ENCODE peak calls at places on chromosomes 11 and 22, in eight cellular contexts. G is naive thymus-derived CD4-positive, alpha-beta T cell; M is foreskin keratinocyte; T is CD4-positive, CD25-positive, alpha-beta regulatory T cell; Q is heart left ventricle; O is left lung; L is body of pancreas; I is upper lobe of left lung. J is an unnamed sample. For H3K4me1, the result is how much of the 10 kb centered on the place peaks cover.

GRCh38 chr22:32795214-32795596 is 6.3 kb upstream of the TIMP3 start:
- ATAC-seq in O (no peak), Q (no peak), I (no peak), G (no peak), T (no peak), L (no peak), M (no peak), J (no peak)

GRCh38 chr11:82494988-82495432 is 238.7 kb downstream of the FAM181B start:
- ATAC-seq in M (peak), L (peak), O (no peak), T (no peak), Q (no peak), G (no peak), I (peak), J (peak)

GRCh38 chr22:25235547-25236290 is 16.3 kb downstream of the CRYBB2 start:
- ATAC-seq in G (peak), T (peak), O (peak), L (peak), Q (peak), M (peak), I (peak), J (peak)

GRCh38 chr11:122843281-122844150 is 5.2 kb downstream of the CRTAM start:
- ATAC-seq in O (no peak), M (no peak), Q (no peak), T (peak), L (no peak), G (peak), I (peak), J (no peak)

GRCh38 chr11:19259487-19260345 is 19.0 kb upstream of the E2F8 start:
- ATAC-seq in O (peak), G (peak), I (peak), T (peak), Q (peak), L (peak), M (peak), J (peak)

GRCh38 chr22:41907436-41908401 is 7.2 kb downstream of the SHISA8 start:
- ATAC-seq in T (no peak), I (no peak), G (no peak), M (no peak), Q (no peak), O (no peak), L (no peak), J (no peak)

GRCh38 chr11:101721270-101721669 is 137.5 kb upstream of the TRPC6 start:
- ATAC-seq in L (no peak), M (peak), G (no peak), O (peak), Q (no peak), I (no peak), T (no peak), J (no peak)

GRCh38 chr22:38921801-38922200 is 35.6 kb upstream of the APOBEC3A start:
- ATAC-seq in Q (no peak), I (no peak), M (no peak), L (no peak), T (no peak), O (no peak), G (no peak), J (no peak)

GRCh38 chr11:109914809-109915653 is 178.2 kb upstream of the ZC3H12C start:
- ATAC-seq in G (no peak), L (no peak), M (peak), T (no peak), O (peak), I (no peak), Q (no peak), J (no peak)

GRCh38 chr11:35815556-35816315 is 128.1 kb upstream of the LDLRAD3 start:
- ATAC-seq in T (no peak), G (no peak), Q (peak), L (peak), O (peak), M (no peak), I (peak), J (peak)

GRCh38 chr22:37162221-37163095 is 12.7 kb upstream of the IL2RB start:
- ATAC-seq in M (no peak), L (no peak), G (peak), I (no peak), O (no peak), Q (no peak), T (peak), J (no peak)

GRCh38 chr22:45268958-45269844 is 15.5 kb upstream of the UPK3A start:
- ATAC-seq in L (peak), G (peak), T (peak), I (peak), O (peak), M (peak), Q (peak), J (peak)

GRCh38 chr11:75868990-75869389 is 54.0 kb downstream of the UVRAG start:
- ATAC-seq in M (no peak), G (no peak), I (no peak), T (no peak), L (peak), O (no peak), Q (peak), J (no peak)

GRCh38 chr22:40335358-40335757 is 10.9 kb upstream of the ADSL start:
- ATAC-seq in Q (no peak), G (no peak), M (no peak), T (no peak), L (no peak), O (no peak), I (no peak), J (no peak)

GRCh38 chr11:32400196-32400595 is 35.1 kb downstream of the WT1 start:
- ATAC-seq in M (peak), L (no peak), T (no peak), Q (no peak), G (no peak), O (no peak), I (no peak), J (no peak)

GRCh38 chr11:71342116-71342515 is 89.7 kb upstream of the SHANK2 start:
- ATAC-seq in T (no peak), Q (no peak), O (peak), I (no peak), M (no peak), L (no peak), G (no peak), J (no peak)

GRCh38 chr22:23791737-23792645 is 5.2 kb downstream of the SMARCB1 start:
- ATAC-seq in G (no peak), Q (no peak), T (no peak), O (no peak), I (no peak), L (no peak), M (no peak), J (no peak)

GRCh38 chr22:37640591-37641250 is 1.3 kb downstream of the SH3BP1 start:
- ATAC-seq in T (peak), L (no peak), G (peak), M (peak), O (no peak), Q (peak), I (peak), J (no peak)

GRCh38 chr22:49670610-49671330 is 156.9 kb downstream of the BRD1 start:
- ATAC-seq in L (peak), Q (peak), I (peak), T (peak), G (peak), O (peak), M (no peak), J (no peak)

GRCh38 chr11:98728421-98728820 is 292.3 kb upstream of the CNTN5 start:
- ATAC-seq in Q (no peak), O (no peak), L (no peak), I (no peak), M (no peak), T (no peak), G (no peak), J (no peak)

GRCh38 chr11:104763930-104764717 is 134.1 kb downstream of the CASP12 start:
- ATAC-seq in I (no peak), M (no peak), Q (no peak), T (no peak), L (no peak), O (no peak), G (no peak), J (no peak)

GRCh38 chr22:37383342-37383741 is 43.9 kb downstream of the ELFN2 start:
- ATAC-seq in M (no peak), T (no peak), I (no peak), O (no peak), L (no peak), G (no peak), Q (no peak), J (no peak)

GRCh38 chr11:47595029-47595428 is 818 bp upstream of the C1QTNF4 start:
- ATAC-seq in T (no peak), G (no peak), O (peak), I (no peak), Q (peak), M (no peak), L (no peak), J (no peak)

GRCh38 chr11:71101606-71102005 is 150.8 kb downstream of the SHANK2 start:
- ATAC-seq in L (no peak), I (no peak), M (no peak), T (no peak), Q (no peak), G (no peak), O (no peak), J (no peak)

GRCh38 chr22:42754658-42755057 is 34.0 kb upstream of the A4GALT start:
- ATAC-seq in I (peak), L (peak), Q (peak), M (no peak), T (no peak), G (no peak), O (peak), J (peak)

GRCh38 chr11:46560300-46561025 is 33.4 kb downstream of the AMBRA1 start:
- ATAC-seq in O (peak), I (peak), Q (peak), M (no peak), G (peak), T (peak), L (peak), J (no peak)

GRCh38 chr11:120499088-120499487 is 12.5 kb upstream of the GRIK4 start:
- ATAC-seq in G (no peak), T (no peak), O (no peak), Q (no peak), L (no peak), M (no peak), I (no peak), J (no peak)

GRCh38 chr11:2136209-2136951 is 2.8 kb downstream of the IGF2 start:
- ATAC-seq in G (no peak), M (no peak), Q (no peak), I (no peak), L (no peak), O (no peak), T (no peak), J (no peak)

GRCh38 chr11:25970726-25971508 is 361.0 kb upstream of the ANO3 start:
- ATAC-seq in Q (no peak), I (no peak), L (no peak), T (no peak), G (no peak), O (no peak), M (peak), J (no peak)

GRCh38 chr11:130197386-130198035 is 37.9 kb downstream of the ST14 start:
- ATAC-seq in M (peak), L (no peak), Q (no peak), I (peak), O (no peak), G (no peak), T (no peak), J (no peak)

GRCh38 chr22:17884084-17884483 is 109.8 kb upstream of the BID start:
- ATAC-seq in I (no peak), M (peak), O (no peak), T (no peak), G (no peak), L (no peak), Q (peak), J (no peak)

GRCh38 chr11:125625225-125625593 is 246 bp downstream of the CHEK1 start:
- ATAC-seq in I (peak), O (peak), Q (peak), T (no peak), L (peak), M (peak), G (no peak), J (peak)

GRCh38 chr11:10591741-10592140 is 23.3 kb upstream of the LYVE1 start:
- ATAC-seq in M (no peak), Q (no peak), G (no peak), L (no peak), T (no peak), O (no peak), I (no peak), J (no peak)

GRCh38 chr11:10590516-10590915 is 22.1 kb upstream of the LYVE1 start:
- ATAC-seq in T (no peak), G (no peak), I (no peak), Q (no peak), O (no peak), M (no peak), L (no peak), J (no peak)

GRCh38 chr11:10584071-10584501 is 15.6 kb upstream of the LYVE1 start:
- ATAC-seq in M (no peak), Q (peak), I (no peak), L (peak), T (no peak), O (no peak), G (no peak), J (no peak)

GRCh38 chr11:10588904-10589303 is 20.4 kb upstream of the LYVE1 start:
- ATAC-seq in L (no peak), I (peak), M (no peak), T (no peak), G (peak), O (peak), Q (no peak), J (no peak)

DNA sequence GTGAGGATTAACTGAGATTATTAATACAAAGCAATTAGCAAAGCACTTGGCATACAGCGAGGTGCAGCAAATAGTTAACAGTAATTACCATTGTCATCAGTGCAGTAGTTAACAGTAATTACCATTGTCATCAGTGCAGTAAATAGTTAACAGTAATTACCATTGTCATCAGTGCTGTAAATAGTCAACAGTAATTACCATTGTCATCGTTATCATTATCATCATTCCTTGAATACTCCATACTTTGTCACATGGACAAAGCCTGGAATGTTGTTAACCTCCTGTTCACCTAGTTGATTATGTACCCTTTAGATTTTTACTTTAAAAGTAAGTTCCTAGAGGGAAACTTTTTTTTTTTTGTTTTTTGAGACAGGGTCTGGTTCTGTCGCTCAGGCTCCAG is 19.5 kb upstream of the LYVE1 start:
- ATAC-seq in Q (no peak), T (no peak), O (no peak), L (no peak), M (no peak), G (no peak), I (no peak), J (no peak)
- H3K4me1 ChIP-seq in Q (under half), T (under half), O (under half), L (under half), M (under half), G (under half), I (half or more), J (half or more)

DNA sequence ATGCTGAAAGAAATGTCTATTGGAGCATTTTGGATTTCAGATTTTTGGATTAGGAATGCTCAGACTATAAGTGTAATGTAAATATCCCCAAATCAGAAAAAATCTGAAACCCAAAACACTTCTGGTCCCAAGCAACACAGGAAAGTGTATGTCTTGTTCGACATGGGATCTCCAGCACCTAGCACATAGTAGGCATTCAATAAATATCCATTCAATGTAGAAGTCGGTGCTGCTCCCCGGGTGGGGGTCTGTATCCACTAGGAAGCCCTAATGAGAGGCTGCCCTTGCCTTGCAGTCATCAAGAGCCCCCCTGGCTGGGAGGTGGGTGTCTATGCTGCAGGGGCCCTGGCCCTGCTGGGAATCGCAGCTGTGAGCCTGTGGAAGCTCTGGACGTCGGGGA is 11.4 kb downstream of the SYT12 start:
- ATAC-seq in I (no peak), G (no peak), L (no peak), O (no peak), M (no peak), T (no peak), Q (no peak), J (no peak)
- H3K27ac ChIP-seq in I (no peak), G (no peak), L (no peak), O (no peak), M (no peak), T (no peak), Q (no peak), J (no peak)

GRCh38 chr22:43828711-43829447 is 16.8 kb upstream of the EFCAB6 start:
- ATAC-seq in T (no peak), G (no peak), L (peak), I (peak), O (no peak), M (no peak), Q (peak), J (peak)
- H3K4me1 ChIP-seq in T (under half), G (under half), L (under half), I (under half), O (under half), M (under half), Q (under half), J (under half)

GRCh38 chr11:86688398-86689179 is 16.2 kb upstream of the ME3 start:
- ATAC-seq in G (peak), T (no peak), L (no peak), I (peak), O (peak), Q (peak), M (peak), J (peak)
- H3K27ac ChIP-seq in G (no peak), T (no peak), L (no peak), I (no peak), O (peak), Q (peak), M (no peak), J (no peak)

GRCh38 chr11:117061256-117061655 is 37.0 kb downstream of the SIK3 start:
- ATAC-seq in O (no peak), M (no peak), T (no peak), I (no peak), Q (no peak), L (no peak), G (no peak), J (no peak)
- H3K4me1 ChIP-seq in O (under half), M (under half), T (under half), I (under half), Q (under half), L (under half), G (under half), J (half or more)

GRCh38 chr11:67429038-67429668 is 859 bp downstream of the RPS6KB2 start:
- ATAC-seq in Q (no peak), T (no peak), I (no peak), M (peak), O (no peak), L (no peak), G (no peak), J (no peak)

GRCh38 chr11:67432655-67433349 is 4.5 kb downstream of the RPS6KB2 start:
- ATAC-seq in L (no peak), I (no peak), G (no peak), O (no peak), Q (no peak), T (no peak), M (no peak), J (no peak)

GRCh38 chr11:67429722-67430121 is 1.4 kb downstream of the RPS6KB2 start:
- ATAC-seq in Q (no peak), I (no peak), G (no peak), T (no peak), L (no peak), O (no peak), M (no peak), J (no peak)

GRCh38 chr11:67433536-67434394 is 3.7 kb downstream of the PTPRCAP start:
- ATAC-seq in M (no peak), O (no peak), G (no peak), L (no peak), I (no peak), Q (no peak), T (no peak), J (no peak)

DNA sequence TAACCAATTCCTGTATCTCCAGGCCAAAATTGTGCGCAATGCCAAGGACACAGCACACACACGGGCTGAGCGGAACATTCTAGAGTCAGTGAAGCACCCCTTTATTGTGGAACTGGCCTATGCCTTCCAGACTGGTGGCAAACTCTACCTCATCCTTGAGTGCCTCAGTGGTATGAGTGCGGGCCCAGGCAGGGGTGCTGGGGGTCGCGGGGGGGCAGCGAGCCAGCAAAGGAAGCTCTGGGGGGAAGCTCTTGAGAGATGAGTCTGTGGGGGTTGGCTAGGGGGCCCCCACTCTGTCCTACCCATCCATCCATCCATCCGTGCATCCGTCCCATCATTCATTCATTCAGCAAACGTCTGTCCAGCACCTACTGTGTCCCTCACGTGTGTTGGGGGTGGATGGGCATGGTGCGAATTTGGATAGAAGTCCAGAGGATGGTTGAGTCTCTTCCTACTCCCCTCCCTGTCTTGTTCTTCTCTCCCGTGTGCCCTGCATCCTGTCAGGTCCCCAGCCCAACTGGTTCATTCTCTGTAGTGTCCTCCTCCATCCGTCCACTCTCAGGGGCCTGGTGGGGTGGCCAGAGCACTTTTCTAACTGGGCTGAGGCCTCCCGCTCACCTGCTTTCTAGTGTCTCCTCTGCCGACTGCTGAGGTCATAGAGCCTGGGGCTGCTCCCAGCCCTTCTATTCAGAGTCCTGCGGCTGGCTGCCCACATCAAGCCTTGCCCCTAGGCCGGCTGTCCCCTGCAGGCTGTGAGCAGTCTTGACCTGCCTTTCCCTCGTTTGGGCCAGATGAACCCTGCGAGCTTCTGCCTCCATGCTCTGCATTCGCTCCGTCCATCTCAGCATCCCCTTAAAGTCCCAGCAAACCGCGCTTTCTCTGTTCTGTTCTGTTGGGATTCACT is 3.3 kb downstream of the RPS6KB2 start:
- ATAC-seq in T (no peak), M (no peak), Q (no peak), L (no peak), O (no peak), G (no peak), I (no peak), J (no peak)
- H3K27ac ChIP-seq in T (no peak), M (no peak), Q (no peak), L (no peak), O (no peak), G (peak), I (no peak), J (no peak)

GRCh38 chr11:62882811-62883496 is 2.3 kb downstream of the SLC3A2 start:
- ATAC-seq in T (no peak), G (no peak), L (no peak), M (no peak), Q (no peak), I (no peak), O (no peak), J (no peak)

GRCh38 chr11:62882428-62882742 is 1.7 kb downstream of the SLC3A2 start:
- ATAC-seq in Q (no peak), M (no peak), L (no peak), T (no peak), G (no peak), O (no peak), I (no peak), J (no peak)

GRCh38 chr11:62883677-62884076 is 3.0 kb downstream of the SLC3A2 start:
- ATAC-seq in I (no peak), T (no peak), G (no peak), M (no peak), Q (no peak), O (no peak), L (no peak), J (no peak)

GRCh38 chr11:62888406-62888805 is 7.7 kb downstream of the SLC3A2 start:
- ATAC-seq in O (no peak), T (no peak), I (no peak), M (no peak), L (no peak), Q (no peak), G (no peak), J (no peak)

DNA sequence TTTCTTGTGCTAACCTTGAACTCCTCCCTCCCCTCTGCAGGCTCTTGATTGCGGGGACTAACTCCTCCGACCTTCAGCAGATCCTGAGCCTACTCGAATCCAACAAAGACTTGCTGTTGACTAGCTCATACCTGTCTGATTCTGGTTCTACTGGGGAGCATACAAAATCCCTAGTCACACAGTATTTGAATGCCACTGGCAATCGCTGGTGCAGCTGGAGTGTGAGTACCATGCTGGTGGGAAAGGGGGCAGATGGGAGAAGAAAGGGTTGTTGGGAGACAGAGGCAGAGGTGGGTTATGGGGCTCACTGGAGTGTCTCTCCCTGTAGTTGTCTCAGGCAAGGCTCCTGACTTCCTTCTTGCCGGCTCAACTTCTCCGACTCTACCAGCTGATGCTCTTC is 4.4 kb downstream of the SLC3A2 start:
- ATAC-seq in Q (no peak), M (no peak), T (no peak), G (no peak), I (no peak), O (no peak), L (no peak), J (no peak)
- H3K4me1 ChIP-seq in Q (under half), M (under half), T (under half), G (under half), I (half or more), O (under half), L (under half), J (half or more)

J was measured in gastroesophageal sphincter.